ENCODE peak calls at places on chromosomes 5 and 9, in five cellular contexts. U is stomach, R is choroid plexus epithelial cell, T is right lobe of liver, B is right atrium auricular region. D is an unnamed sample.

GRCh38 chr9:135567311-135567710 is 5.8 kb downstream of the PAEP start:
- DNase-seq in U (no peak), R (no peak), T (peak), B (no peak), D (no peak)

GRCh38 chr9:79581794-79582193 is 10.0 kb downstream of the TLE4 start:
- DNase-seq in U (no peak), R (peak), T (no peak), B (no peak), D (peak)

GRCh38 chr5:149203896-149204544 is 62.7 kb downstream of the ABLIM3 start:
- DNase-seq in U (no peak), R (peak), T (no peak), B (no peak), D (peak)

GRCh38 chr9:112245126-112245525 is 70.0 kb upstream of the SUSD1 start:
- DNase-seq in U (no peak), R (no peak), T (no peak), B (no peak), D (no peak)

GRCh38 chr5:140109050-140109817 is 4.7 kb upstream of the PURA start:
- DNase-seq in U (no peak), R (no peak), T (no peak), B (no peak), D (peak)

GRCh38 chr9:116789097-116789496 is 102.0 kb downstream of the TRIM32 start:
- DNase-seq in U (no peak), R (no peak), T (no peak), B (no peak), D (no peak)

GRCh38 chr5:112419596-112420110 is 576 bp upstream of the EPB41L4A start:
- DNase-seq in U (peak), R (peak), T (peak), B (peak), D (peak)

GRCh38 chr9:123368481-123369153 is 12.6 kb downstream of the CRB2 start:
- DNase-seq in U (no peak), R (no peak), T (no peak), B (no peak), D (no peak)

GRCh38 chr9:133658442-133659431 is 22.6 kb downstream of the DBH start:
- DNase-seq in U (peak), R (peak), T (peak), B (peak), D (peak)

GRCh38 chr5:165559645-165560044 is 2054.2 kb downstream of the MAT2B start:
- DNase-seq in U (no peak), R (no peak), T (no peak), B (no peak), D (no peak)

GRCh38 chr5:158737536-158738027 is 362.1 kb downstream of the EBF1 start:
- DNase-seq in U (no peak), R (no peak), T (no peak), B (no peak), D (no peak)

GRCh38 chr5:1477341-1477740 is 32.1 kb upstream of the SLC6A3 start:
- DNase-seq in U (peak), R (no peak), T (peak), B (peak), D (no peak)

GRCh38 chr9:121185178-121185745 is 16.4 kb downstream of the RAB14 start:
- DNase-seq in U (no peak), R (no peak), T (no peak), B (no peak), D (no peak)

GRCh38 chr9:100038472-100038871 is 60.3 kb downstream of the ERP44 start:
- DNase-seq in U (no peak), R (no peak), T (no peak), B (no peak), D (no peak)

GRCh38 chr9:124941689-124942561 is 1.0 kb upstream of the GOLGA1 start:
- DNase-seq in U (peak), R (peak), T (peak), B (peak), D (peak)

GRCh38 chr9:114434878-114435311 is 47.1 kb upstream of the AKNA start:
- DNase-seq in U (no peak), R (peak), T (no peak), B (no peak), D (peak)

GRCh38 chr9:87195306-87195705 is 248.0 kb upstream of the GAS1 start:
- DNase-seq in U (no peak), R (no peak), T (no peak), B (no peak), D (no peak)

GRCh38 chr5:124057161-124057814 is 545.3 kb downstream of the CSNK1G3 start:
- DNase-seq in U (peak), R (peak), T (no peak), B (no peak), D (no peak)

GRCh38 chr5:178996156-178996555 is 1.0 kb upstream of the GRM6 start:
- DNase-seq in U (no peak), R (no peak), T (no peak), B (no peak), D (no peak)

GRCh38 chr9:98121096-98121495 is 2.1 kb upstream of the TRIM14 start:
- DNase-seq in U (no peak), R (peak), T (no peak), B (no peak), D (no peak)

GRCh38 chr9:129340427-129341196 is 162.6 kb upstream of the IER5L start:
- DNase-seq in U (no peak), R (no peak), T (no peak), B (no peak), D (no peak)

GRCh38 chr5:109865636-109866035 is 175.9 kb downstream of the MAN2A1 start:
- DNase-seq in U (no peak), R (peak), T (no peak), B (no peak), D (peak)

GRCh38 chr9:105835721-105836120 is 141.4 kb downstream of the TMEM38B start:
- DNase-seq in U (no peak), R (peak), T (no peak), B (no peak), D (no peak)

GRCh38 chr5:78677777-78678668 is 29.5 kb upstream of the LHFPL2 start:
- DNase-seq in U (no peak), R (peak), T (no peak), B (peak), D (peak)

GRCh38 chr9:16368425-16369087 is 501.9 kb downstream of the BNC2 start:
- DNase-seq in U (no peak), R (no peak), T (no peak), B (peak), D (no peak)

GRCh38 chr5:61732796-61733195 is 400.7 kb downstream of the ZSWIM6 start:
- DNase-seq in U (no peak), R (no peak), T (no peak), B (no peak), D (no peak)

GRCh38 chr5:75668988-75669760 is 48.1 kb downstream of the POC5 start:
- DNase-seq in U (peak), R (peak), T (no peak), B (no peak), D (no peak)
- H3K4me3 ChIP-seq in U (no peak), R (no peak), T (no peak), B (no peak), D (no peak)

DNA sequence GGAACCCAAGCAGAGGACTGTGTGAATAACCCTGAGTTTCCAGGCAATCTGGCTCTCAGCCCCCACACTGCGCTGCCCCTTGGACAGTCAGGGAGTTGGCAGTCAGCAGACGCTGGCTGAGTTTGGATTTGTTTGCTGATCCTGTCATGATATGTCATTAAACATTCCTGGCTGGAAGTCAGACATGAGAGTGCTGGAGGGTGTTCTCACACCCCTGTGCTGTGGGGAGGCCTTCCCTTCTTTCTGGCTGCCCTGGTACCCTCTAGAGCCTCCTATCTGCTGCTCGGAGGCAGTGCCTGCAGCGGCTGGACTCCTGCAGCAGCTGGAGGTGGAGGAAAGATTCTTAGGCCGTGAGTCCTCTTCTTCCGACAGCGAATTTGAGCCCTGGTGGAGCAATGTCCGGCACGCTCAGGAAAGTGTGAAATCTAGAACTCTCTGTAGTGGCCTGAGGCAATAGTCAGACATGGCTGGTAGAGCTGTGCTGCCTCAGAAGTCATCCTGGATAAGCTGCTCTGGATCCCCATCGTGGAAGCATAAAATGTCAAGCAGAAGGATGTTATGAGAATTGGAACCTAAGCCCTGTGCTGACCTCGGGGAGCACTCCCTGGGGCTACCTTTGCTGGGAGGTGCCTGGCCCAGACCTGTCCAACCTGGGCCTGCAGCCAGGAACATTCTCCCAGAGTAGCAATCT is 72.0 kb downstream of the PDE8B start:
- DNase-seq in U (no peak), R (peak), T (peak), B (no peak), D (peak)
- TF ChIP-seq CTCF in U (no peak), R (peak), T (peak), B (no peak), D (peak)

DNA sequence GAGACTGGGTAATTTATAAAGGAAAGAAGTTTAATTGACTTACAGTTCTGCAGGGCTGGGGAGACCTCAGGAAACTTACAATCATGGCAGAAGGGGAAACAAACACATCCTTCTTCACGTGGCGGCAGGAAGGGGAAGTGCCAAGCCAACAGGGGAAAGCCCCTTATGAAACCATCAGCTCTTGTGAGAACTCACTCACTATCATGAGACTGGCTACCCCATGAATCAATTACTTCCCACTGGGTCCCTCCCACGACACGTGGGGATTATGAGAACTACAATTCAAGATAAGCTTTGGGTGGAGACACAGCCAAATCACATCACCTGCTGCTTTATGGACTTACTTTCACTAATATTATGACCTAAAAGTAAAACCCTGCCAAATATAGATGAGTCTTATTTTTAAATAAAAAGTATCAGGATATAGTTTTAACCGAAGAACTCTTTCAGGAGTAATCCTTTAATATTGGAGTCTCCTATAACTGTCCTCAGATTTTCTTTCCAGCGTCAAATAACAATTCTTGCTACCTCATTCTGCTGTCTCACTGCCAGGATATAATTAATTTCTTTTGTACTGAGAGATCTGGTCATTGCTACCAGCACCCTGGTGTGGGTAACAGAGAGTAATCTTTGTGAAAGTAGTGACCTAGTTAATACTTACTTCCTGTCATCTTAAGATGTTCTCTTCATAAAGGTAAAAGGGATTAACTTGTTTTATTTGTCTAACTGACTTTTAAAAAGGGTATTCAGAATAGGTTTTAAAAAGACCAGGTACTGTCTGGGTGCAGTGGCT is 68.6 kb downstream of the NLN start:
- DNase-seq in U (no peak), R (peak), T (no peak), B (no peak), D (no peak)
- H3K4me3 ChIP-seq in U (no peak), R (no peak), T (no peak), B (no peak), D (no peak)

GRCh38 chr9:90916147-90916734 is 114.6 kb downstream of the SYK start:
- DNase-seq in U (no peak), R (no peak), T (no peak), B (no peak), D (no peak)

GRCh38 chr9:90914196-90914595 is 112.6 kb downstream of the SYK start:
- DNase-seq in U (no peak), R (no peak), T (no peak), B (no peak), D (no peak)

GRCh38 chr9:90914868-90915483 is 113.4 kb downstream of the SYK start:
- DNase-seq in U (peak), R (peak), T (peak), B (peak), D (peak)

GRCh38 chr9:90919883-90920282 is 118.3 kb downstream of the SYK start:
- DNase-seq in U (no peak), R (no peak), T (no peak), B (no peak), D (no peak)

DNA sequence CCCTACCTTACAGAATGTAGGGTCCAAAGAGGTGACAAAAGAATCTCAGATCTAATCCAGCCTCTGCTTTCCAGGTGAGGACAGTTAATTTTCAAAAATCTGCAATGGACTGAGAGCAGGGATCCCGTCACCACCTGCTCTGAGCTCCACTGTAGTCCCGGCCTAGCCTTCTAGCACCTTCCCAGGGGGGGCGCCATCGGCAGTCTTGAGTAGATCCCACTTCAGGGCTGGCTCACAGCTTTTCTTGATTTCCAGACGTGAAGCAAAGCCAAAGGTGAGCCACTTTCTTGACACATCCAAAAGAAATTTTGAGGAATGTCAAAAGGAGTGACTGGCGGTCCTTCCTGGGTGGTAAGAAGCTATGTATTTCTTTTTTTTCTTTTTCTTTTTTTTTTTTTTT is 114.1 kb downstream of the SYK start:
- DNase-seq in U (peak), R (peak), T (no peak), B (no peak), D (peak)
- TF ChIP-seq CTCF in U (no peak), R (peak), T (no peak), B (no peak), D (peak)

D was measured in fibroblast of villous mesenchyme.